ENCODE peak calls at places on chromosomes 1 and 21, in seven cellular contexts. D is upper lobe of right lung; H is pancreas; B is fibroblast of pulmonary artery; E is GM13976; C is CD8-positive, alpha-beta T cell; U is bronchial epithelial cell. Z is an unnamed sample.

GRCh38 chr1:243543501-243543900 is 287.7 kb downstream of the SDCCAG8 start:
- DNase-seq in B (no peak), H (no peak), E (no peak), C (no peak), U (no peak), D (no peak), Z (no peak)

GRCh38 chr1:220813013-220813412 is 26.3 kb downstream of the MTARC1 start:
- DNase-seq in B (no peak), D (no peak), E (no peak), C (no peak), U (no peak), H (no peak), Z (no peak)

GRCh38 chr1:228079601-228080263 is 2.8 kb upstream of the ARF1 start:
- DNase-seq in C (no peak), D (peak), H (peak), E (no peak), U (no peak), B (no peak), Z (no peak)

GRCh38 chr1:23444104-23444533 is 19.6 kb upstream of the TCEA3 start:
- DNase-seq in B (peak), E (no peak), C (no peak), D (peak), H (peak), U (no peak), Z (no peak)

GRCh38 chr1:155961937-155962336 is 16.4 kb downstream of the ARHGEF2 start:
- DNase-seq in H (no peak), D (no peak), B (peak), C (no peak), U (peak), E (no peak), Z (no peak)

GRCh38 chr1:228275435-228276342 is 67.8 kb downstream of the OBSCN start:
- DNase-seq in D (peak), E (peak), H (peak), C (peak), U (peak), B (peak), Z (peak)

GRCh38 chr1:24386241-24386640 is 27.3 kb downstream of the STPG1 start:
- DNase-seq in B (no peak), U (peak), H (no peak), D (no peak), E (no peak), C (no peak), Z (no peak)

GRCh38 chr21:16502273-16502672 is 772.5 kb downstream of the USP25 start:
- DNase-seq in C (no peak), E (no peak), H (no peak), B (no peak), D (no peak), U (no peak), Z (no peak)

GRCh38 chr1:192401832-192402231 is 85.0 kb downstream of the RGS21 start:
- DNase-seq in B (peak), E (no peak), C (no peak), D (no peak), H (no peak), U (peak), Z (no peak)

GRCh38 chr1:115671176-115672062 is 29.6 kb downstream of the VANGL1 start:
- DNase-seq in C (no peak), D (no peak), U (peak), H (no peak), B (no peak), E (no peak), Z (no peak)

GRCh38 chr1:117117697-117118096 is 3.9 kb downstream of the TRIM45 start:
- DNase-seq in D (no peak), C (no peak), E (no peak), U (no peak), B (no peak), H (no peak), Z (no peak)

GRCh38 chr1:58652351-58653184 is 47.3 kb downstream of the MYSM1 start:
- DNase-seq in H (peak), B (peak), D (no peak), C (peak), E (peak), U (peak), Z (peak)

GRCh38 chr1:211829343-211830054 is 1.1 kb downstream of the LPGAT1 start:
- DNase-seq in C (no peak), B (peak), D (no peak), E (no peak), U (peak), H (peak), Z (no peak)

GRCh38 chr1:178310685-178311105 is 186.1 kb downstream of the CLEC20A start:
- DNase-seq in D (no peak), B (peak), C (no peak), H (no peak), E (peak), U (peak), Z (peak)

GRCh38 chr21:44425307-44425894 is 29.9 kb upstream of the LRRC3 start:
- DNase-seq in E (no peak), H (peak), B (no peak), D (peak), C (no peak), U (no peak), Z (no peak)

GRCh38 chr21:34128124-34128523 is 54.7 kb downstream of the MRPS6 start:
- DNase-seq in D (no peak), C (no peak), U (no peak), E (no peak), H (no peak), B (no peak), Z (no peak)

GRCh38 chr1:119516680-119517079 is 9.7 kb downstream of the HSD3B1 start:
- DNase-seq in E (no peak), H (no peak), C (no peak), U (no peak), B (no peak), D (no peak), Z (no peak)

GRCh38 chr1:70768211-70768610 is 279.4 kb downstream of the PTGER3 start:
- DNase-seq in D (no peak), U (no peak), E (no peak), H (no peak), C (no peak), B (no peak), Z (no peak)

GRCh38 chr1:10903826-10904225 is 107.4 kb upstream of the CASZ1 start:
- DNase-seq in H (no peak), B (no peak), C (no peak), D (peak), U (no peak), E (no peak), Z (no peak)

GRCh38 chr1:208631057-208631456 is 386.9 kb upstream of the PLXNA2 start:
- DNase-seq in B (no peak), E (no peak), D (no peak), U (no peak), C (no peak), H (no peak), Z (no peak)

GRCh38 chr1:172469717-172470116 is 25.8 kb upstream of the PIGC start:
- DNase-seq in C (no peak), H (no peak), D (no peak), B (no peak), E (no peak), U (no peak), Z (no peak)

GRCh38 chr1:192010406-192010805 is 147.9 kb upstream of the RGS18 start:
- DNase-seq in D (no peak), U (no peak), H (no peak), B (peak), E (no peak), C (no peak), Z (no peak)

DNA sequence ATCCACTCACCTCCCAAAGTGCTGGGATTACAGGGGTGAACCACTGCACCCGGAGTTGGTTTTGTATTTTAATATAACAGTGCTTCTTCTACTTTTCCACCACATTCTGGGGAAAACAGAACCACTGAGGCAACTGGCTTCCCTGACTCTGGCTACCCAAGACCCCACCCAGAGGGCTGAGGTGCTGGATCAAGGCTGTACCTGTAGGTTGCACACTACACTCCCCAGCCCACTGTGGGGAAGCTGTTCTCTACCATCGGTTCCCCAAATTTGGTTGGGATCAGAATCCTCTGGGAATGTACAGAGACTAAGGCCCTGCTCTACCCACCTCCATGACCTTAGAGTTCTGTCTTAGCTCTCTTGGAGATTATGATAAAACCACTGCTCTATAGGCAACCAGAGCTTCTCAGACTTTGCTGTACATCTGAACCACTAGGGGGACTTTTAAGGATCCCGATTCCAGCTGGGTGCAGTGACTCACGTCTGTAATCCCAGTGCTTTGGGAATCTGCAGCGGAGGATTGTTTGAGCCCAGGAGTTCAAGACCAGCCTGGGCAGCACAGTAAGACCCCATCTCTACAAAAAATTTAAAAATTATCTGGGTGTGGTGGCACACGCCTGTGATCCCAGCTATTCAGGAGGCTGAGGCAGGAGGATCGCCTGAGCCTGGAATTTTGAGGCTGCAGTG is 51.6 kb downstream of the GNG4 start:
- DNase-seq in H (no peak), D (no peak), C (no peak), B (peak), U (peak), E (no peak), Z (no peak)
- TF ChIP-seq CTCF in H (no peak), D (peak), C (no peak), B (peak), U (peak), E (no peak), Z (peak)

DNA sequence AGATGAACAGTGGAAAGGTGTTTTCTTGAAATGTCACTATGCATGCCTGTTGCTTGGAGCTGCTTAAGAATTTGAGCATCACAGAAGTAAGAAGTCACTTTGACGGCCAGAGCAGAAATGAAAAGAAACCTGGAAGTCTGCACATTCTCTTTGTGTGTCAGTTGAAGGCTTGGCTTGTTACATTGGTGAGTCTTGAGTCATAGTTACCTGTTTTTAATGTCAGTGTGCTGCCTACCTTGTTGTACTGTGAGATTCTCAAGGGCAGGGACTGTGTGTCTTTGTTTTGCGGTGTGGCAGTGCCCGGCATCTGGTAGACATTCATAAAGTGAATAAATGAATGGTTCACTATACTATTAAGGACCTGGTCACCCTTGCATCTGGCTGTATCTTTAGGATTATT is 9.9 kb downstream of the OTUD3 start:
- DNase-seq in U (peak), E (no peak), D (no peak), H (no peak), C (no peak), B (no peak), Z (no peak)
- TF ChIP-seq CTCF in U (no peak), E (no peak), D (no peak), H (no peak), C (no peak), B (no peak), Z (no peak)

DNA sequence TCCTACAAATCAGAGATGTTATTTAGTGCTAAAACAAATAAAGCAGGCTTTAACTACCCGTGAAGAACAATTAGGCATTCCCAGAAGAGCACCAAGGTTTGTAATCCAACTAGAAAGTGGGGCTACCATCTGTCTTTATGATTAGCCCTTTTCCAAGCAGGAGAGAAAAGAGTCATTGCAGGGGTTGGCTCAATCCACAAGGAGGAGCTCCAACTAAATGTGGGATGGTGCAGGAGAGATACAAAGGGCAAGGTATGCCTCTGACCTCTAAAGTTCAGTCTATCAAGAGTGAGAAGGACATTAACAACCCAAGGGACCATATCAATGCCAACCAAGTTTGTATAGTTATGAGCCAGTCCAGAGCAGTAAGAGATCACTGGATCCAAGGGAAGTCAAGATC is 382.7 kb upstream of the DUSP10 start:
- DNase-seq in D (no peak), H (no peak), U (peak), E (no peak), C (no peak), B (no peak), Z (no peak)
- TF ChIP-seq CTCF in D (no peak), H (no peak), U (peak), E (no peak), C (no peak), B (peak), Z (peak)

GRCh38 chr1:26471498-26472329 is 526 bp upstream of the HMGN2 start:
- DNase-seq in U (peak), H (peak), E (peak), D (peak), C (peak), B (peak), Z (peak)
- TF ChIP-seq CTCF in U (no peak), H (no peak), E (no peak), D (peak), C (no peak), B (no peak), Z (no peak)

DNA sequence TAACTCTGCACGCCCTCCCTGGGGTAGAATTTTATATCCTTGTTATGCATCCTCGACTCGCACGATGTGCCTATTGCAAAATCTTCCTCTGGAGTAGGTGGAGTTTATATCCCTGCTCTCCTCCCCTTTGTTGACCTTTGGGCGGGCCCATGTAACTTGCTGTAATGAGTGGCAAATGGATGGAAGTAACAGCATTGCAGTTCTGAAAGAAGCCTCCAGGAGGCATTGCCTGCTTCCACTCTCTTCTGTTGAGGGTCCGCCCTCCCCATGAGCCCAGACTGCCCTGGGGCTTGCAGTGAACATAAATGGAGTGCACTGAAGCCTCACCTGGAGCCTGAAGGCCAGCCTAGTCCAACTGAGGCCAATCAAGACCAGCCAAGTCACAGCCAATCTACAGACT is 62.2 kb upstream of the GRIK3 start:
- DNase-seq in D (no peak), E (peak), B (no peak), U (no peak), C (no peak), H (no peak), Z (peak)
- TF ChIP-seq CTCF in D (no peak), E (no peak), B (no peak), U (no peak), C (no peak), H (no peak), Z (peak)

GRCh38 chr1:17439250-17440073 is at the start of gene RCC2:
- DNase-seq in C (peak), E (peak), D (peak), U (peak), H (peak), B (peak), Z (peak)
- TF ChIP-seq CTCF in C (no peak), E (peak), D (no peak), U (no peak), H (no peak), B (no peak), Z (peak)